ENCODE peak calls at places on chromosomes 4 and X, in five cellular contexts. E, X, W, P and V are unnamed samples.

GRCh38 chrX:76555816-76556215 is 128.3 kb downstream of the MAGEE1 start:
- DNase-seq in X (no peak), E (no peak), W (no peak), P (no peak), V (no peak)

GRCh38 chr4:40121515-40121914 is 64.9 kb downstream of the N4BP2 start:
- DNase-seq in P (peak; percentile 18), X (peak; percentile 63), W (peak; percentile 52), E (no peak), V (no peak)

GRCh38 chrX:50721771-50722521 is 92.0 kb downstream of the SHROOM4 start:
- DNase-seq in E (no peak), X (no peak), W (no peak), P (no peak), V (no peak)

GRCh38 chr4:95409127-95409526 is 139.6 kb downstream of the UNC5C start:
- DNase-seq in E (no peak), X (no peak), P (no peak), W (no peak), V (no peak)

GRCh38 chr4:148089624-148090023 is 352.6 kb downstream of the NR3C2 start:
- DNase-seq in E (peak; percentile 34), X (no peak), W (no peak), P (no peak), V (no peak)

GRCh38 chrX:40065291-40066046 is 32.3 kb downstream of the BCOR start:
- DNase-seq in W (no peak), P (no peak), X (no peak), E (no peak), V (no peak)

GRCh38 chr4:146643812-146644401 is 5.2 kb downstream of the POU4F2 start:
- DNase-seq in E (no peak), X (no peak), P (no peak), W (no peak), V (no peak)

GRCh38 chrX:116204947-116205346 is 34.4 kb downstream of the AGTR2 start:
- DNase-seq in W (peak; percentile 7), P (no peak), E (no peak), X (no peak), V (no peak)

GRCh38 chr4:128600996-128601857 is 208.3 kb upstream of the JADE1 start:
- DNase-seq in W (peak; percentile 46), X (peak; percentile 86), E (peak; percentile 55), P (peak; percentile 97), V (no peak)

GRCh38 chr4:167232805-167233522 is 1.3 kb downstream of the SPOCK3 start:
- DNase-seq in W (peak; percentile 47), E (no peak), P (no peak), X (no peak), V (no peak)

GRCh38 chr4:14700083-14700482 is 302.2 kb upstream of the CPEB2 start:
- DNase-seq in X (no peak), E (no peak), W (no peak), P (no peak), V (no peak)

GRCh38 chr4:7890635-7891393 is 48.8 kb downstream of the AFAP1 start:
- DNase-seq in W (no peak), E (no peak), P (peak; percentile 83), X (peak; percentile 78), V (no peak)

GRCh38 chr4:55175779-55176231 is 50.4 kb upstream of the KDR start:
- DNase-seq in X (peak; percentile 24), W (no peak), P (peak; percentile 26), E (no peak), V (no peak)

GRCh38 chr4:111937368-111937767 is 207.9 kb upstream of the FAM241A start:
- DNase-seq in P (no peak), X (no peak), W (peak; percentile 12), E (no peak), V (no peak)

GRCh38 chrX:17072726-17073125 is 126.3 kb downstream of the REPS2 start:
- DNase-seq in E (no peak), X (no peak), P (no peak), W (no peak), V (no peak)

GRCh38 chr4:8772499-8773123 is 99.0 kb downstream of the HMX1 start:
- DNase-seq in X (no peak), W (no peak), P (no peak), E (peak; percentile 28), V (peak; percentile 34)

GRCh38 chr4:128775916-128776315 is 33.6 kb upstream of the JADE1 start:
- DNase-seq in P (no peak), E (no peak), W (no peak), X (no peak), V (no peak)

GRCh38 chr4:100083289-100083688 is 107.0 kb downstream of the DDIT4L start:
- DNase-seq in W (no peak), E (no peak), P (no peak), X (no peak), V (no peak)

GRCh38 chr4:38202223-38202622 is 242.0 kb downstream of the PTTG2 start:
- DNase-seq in P (no peak), W (no peak), X (no peak), E (no peak), V (no peak)

GRCh38 chrX:150934453-150934852 is 36.0 kb upstream of the CD99L2 start:
- DNase-seq in P (peak; percentile 52), W (no peak), E (no peak), X (peak; percentile 4), V (no peak)

GRCh38 chr4:57110635-57111546 is 706 bp upstream of the IGFBP7 start:
- DNase-seq in P (peak; percentile 66), E (peak; percentile 65), W (peak; percentile 78), X (no peak), V (no peak)

GRCh38 chr4:56641494-56642051 is 39.5 kb downstream of the HOPX start:
- DNase-seq in W (no peak), X (peak; percentile 81), E (no peak), P (peak; percentile 73), V (no peak)

GRCh38 chr4:158065176-158065575 is 107.6 kb downstream of the GASK1B start:
- DNase-seq in E (no peak), X (no peak), W (no peak), P (no peak), V (no peak)

GRCh38 chr4:112099701-112100289 is 45.5 kb upstream of the FAM241A start:
- DNase-seq in X (no peak), W (peak; percentile 72), P (peak; percentile 61), E (no peak), V (no peak)

GRCh38 chr4:76831475-76832390 is 66.2 kb downstream of the SOWAHB start:
- DNase-seq in P (no peak), W (no peak), E (no peak), X (no peak), V (no peak)

GRCh38 chr4:165844151-165844550 is 28.9 kb upstream of the TLL1 start:
- DNase-seq in W (no peak), X (no peak), E (no peak), P (no peak), V (no peak)

GRCh38 chrX:30060718-30061117 is 154.6 kb upstream of the MAGEB2 start:
- DNase-seq in W (peak; percentile 20), P (no peak), X (no peak), E (no peak), V (no peak)

GRCh38 chrX:101232316-101232715 is 12.7 kb downstream of the DRP2 start:
- DNase-seq in P (no peak), X (no peak), W (no peak), E (no peak), V (no peak)

GRCh38 chr4:184408021-184408710 is 66.2 kb downstream of the IRF2 start:
- DNase-seq in X (no peak), P (peak; percentile 67), W (no peak), E (no peak), V (no peak)

GRCh38 chrX:150454083-150454482 is 91.0 kb downstream of the MAMLD1 start:
- DNase-seq in P (no peak), W (no peak), X (no peak), E (no peak), V (no peak)

GRCh38 chr4:110533940-110534339 is 58.0 kb downstream of the ENPEP start:
- DNase-seq in W (no peak), E (no peak), P (peak; percentile 97), X (peak; percentile 94), V (no peak)

GRCh38 chr4:90757529-90757928 is 630.3 kb downstream of the CCSER1 start:
- DNase-seq in P (no peak), X (no peak), W (no peak), E (no peak), V (no peak)

GRCh38 chrX:22987452-22987851 is 12.3 kb upstream of the DDX53 start:
- DNase-seq in W (no peak), P (no peak), X (no peak), E (no peak), V (no peak)

GRCh38 chr4:8920289-8920965 is 48.8 kb upstream of the HMX1 start:
- DNase-seq in W (no peak), P (no peak), X (no peak), E (no peak), V (no peak)

GRCh38 chr4:1382776-1383727 is 23.2 kb downstream of the NKX1-1 start:
- DNase-seq in P (no peak), X (no peak), W (no peak), E (peak; percentile 19), V (peak; percentile 32)

GRCh38 chr4:53914313-53915016 is 149.9 kb downstream of the CHIC2 start:
- DNase-seq in X (peak; percentile 94), P (peak; percentile 85), E (no peak), W (no peak), V (no peak)

GRCh38 chrX:34631826-34632225 is 25.3 kb downstream of the TMEM47 start:
- DNase-seq in E (no peak), X (no peak), W (no peak), P (peak; percentile 14), V (no peak)

GRCh38 chr4:41471126-41471665 is 66.8 kb upstream of the LIMCH1 start:
- DNase-seq in X (no peak), E (no peak), P (no peak), W (no peak), V (no peak)